ENCODE peak calls at places on chromosomes 6 and 20, in ten cellular contexts. C is heart right ventricle; P is stimulated activated CD4-positive, alpha-beta T cell treated with anti-CD3 and anti-CD28 coated beads, Interleukin-2, amount 100 ng/mL, for 48 hours; J is foreskin melanocyte; L is NCI-H748 treated with DMSO at 0.1 percent for 48 hours; V is AG04449; S is endothelial cell; O is GM04504; I is skeletal muscle cell; U is kidney. F is an unnamed sample.

GRCh38 chr6:161437851-161438250 is 164.0 kb upstream of the AGPAT4 start:
- DNase-seq in V (no peak), I (peak; percentile 13), O (no peak), C (no peak), L (no peak), U (no peak), P (no peak), J (no peak), S (no peak), F (no peak)

GRCh38 chr6:147287869-147288271 is 83.7 kb downstream of the STXBP5 start:
- DNase-seq in P (no peak), L (no peak), C (no peak), J (peak; percentile 98), U (no peak), V (no peak), I (no peak), O (peak; percentile 19), S (no peak), F (no peak)

GRCh38 chr6:22756365-22756764 is 187.0 kb downstream of the HDGFL1 start:
- DNase-seq in C (no peak), P (no peak), U (no peak), J (no peak), O (no peak), I (peak; percentile 78), L (no peak), V (peak; percentile 50), S (no peak), F (no peak)

GRCh38 chr20:18001131-18001921 is 32.5 kb downstream of the MGME1 start:
- DNase-seq in O (peak; percentile 81), C (peak; percentile 24), L (no peak), I (peak; percentile 67), P (no peak), U (no peak), V (no peak), J (peak; percentile 94), S (no peak), F (peak; percentile 92)

GRCh38 chr6:143064996-143065683 is 4.5 kb downstream of the AIG1 start:
- DNase-seq in J (no peak), L (no peak), P (no peak), O (no peak), C (no peak), V (no peak), S (no peak), U (no peak), I (no peak), F (no peak)

GRCh38 chr20:54624701-54625472 is 149.5 kb downstream of the DOK5 start:
- DNase-seq in U (no peak), C (peak; percentile 43), J (peak; percentile 83), O (no peak), P (no peak), L (no peak), S (no peak), I (no peak), V (no peak), F (no peak)

GRCh38 chr20:33388268-33388667 is 13.1 kb downstream of the CDK5RAP1 start:
- DNase-seq in V (no peak), L (no peak), C (no peak), U (no peak), I (no peak), P (no peak), S (no peak), O (no peak), J (no peak), F (no peak)

GRCh38 chr6:88519227-88520019 is 353.3 kb upstream of the CNR1 start:
- DNase-seq in S (no peak), O (no peak), U (no peak), J (no peak), V (no peak), I (no peak), C (no peak), L (no peak), P (no peak), F (no peak)

GRCh38 chr6:137801352-137802088 is 65.5 kb upstream of the TNFAIP3 start:
- DNase-seq in S (no peak), J (no peak), L (no peak), O (no peak), P (no peak), V (no peak), I (no peak), U (no peak), C (no peak), F (no peak)

GRCh38 chr20:34300809-34301586 is 2.2 kb downstream of the AHCY start:
- DNase-seq in U (no peak), V (no peak), S (no peak), C (peak; percentile 16), L (no peak), J (peak; percentile 15), I (no peak), O (no peak), P (no peak), F (no peak)

GRCh38 chr6:167827588-167828324 is 1.0 kb downstream of the AFDN start:
- DNase-seq in V (no peak), O (no peak), I (no peak), C (peak; percentile 54), U (peak; percentile 83), S (peak; percentile 76), L (peak; percentile 48), P (no peak), J (peak; percentile 30), F (peak; percentile 81)

GRCh38 chr6:134757911-134758361 is 192.0 kb downstream of the ALDH8A1 start:
- DNase-seq in C (no peak), P (no peak), J (no peak), U (no peak), S (no peak), O (no peak), V (no peak), I (no peak), L (no peak), F (no peak)

GRCh38 chr6:143949962-143950361 is 58.1 kb downstream of the PLAGL1 start:
- DNase-seq in I (no peak), V (no peak), L (no peak), U (no peak), J (no peak), C (no peak), S (no peak), O (no peak), P (no peak), F (no peak)

GRCh38 chr6:124535746-124536145 is 426.5 kb upstream of the RNF217 start:
- DNase-seq in J (peak; percentile 24), O (no peak), L (no peak), U (no peak), S (no peak), P (no peak), I (peak; percentile 7), C (no peak), V (no peak), F (no peak)

GRCh38 chr6:153130515-153131036 is 506 bp downstream of the RGS17 start:
- DNase-seq in L (no peak), S (peak; percentile 57), I (no peak), V (no peak), J (no peak), U (peak; percentile 61), P (no peak), O (no peak), C (no peak), F (peak; percentile 72)

GRCh38 chr6:154661751-154662150 is 71.5 kb upstream of the SCAF8 start:
- DNase-seq in V (no peak), J (no peak), O (no peak), P (no peak), I (no peak), U (no peak), S (no peak), L (no peak), C (no peak), F (no peak)

GRCh38 chr20:56628015-56628872 is 862 bp upstream of the TFAP2C start:
- DNase-seq in V (no peak), C (no peak), I (no peak), P (no peak), S (peak; percentile 39), O (no peak), U (peak; percentile 80), J (no peak), L (no peak), F (no peak)

GRCh38 chr6:143647712-143648111 is 30.1 kb upstream of the PHACTR2 start:
- DNase-seq in S (no peak), V (no peak), L (no peak), C (no peak), I (no peak), U (no peak), P (no peak), J (no peak), O (no peak), F (no peak)

F was measured in posterior vena cava.